ENCODE peak calls at places on chromosomes 13 and 19, in six cellular contexts. One of them, this sample, is unnamed.
A peak's percentile ranks its signal among the peaks of the same experiment; 100 is the strongest.

GRCh38 chr19:44955500-44956439 is 590 bp downstream of the CLPTM1 start:
- DNase-seq in iPS-NIHi11: no peak
- DNase-seq in epithelial cell of prostate: no peak
- DNase-seq in LHCN-M2: no peak
- DNase-seq in stimulated activated CD4-positive, alpha-beta T cell treated with anti-CD3 and anti-CD28 coated beads, Interleukin-1b, Interleukin-23, amount 100 ng/mL, for 24 hours: no peak
- DNase-seq in mesendoderm: no peak
- DNase-seq in this sample: no peak

GRCh38 chr19:35204799-35205732 is 23.5 kb downstream of the FAM187B start:
- DNase-seq in iPS-NIHi11: no peak
- DNase-seq in epithelial cell of prostate: no peak
- DNase-seq in mesendoderm: no peak
- DNase-seq in LHCN-M2: no peak
- DNase-seq in stimulated activated CD4-positive, alpha-beta T cell treated with anti-CD3 and anti-CD28 coated beads, Interleukin-1b, Interleukin-23, amount 100 ng/mL, for 24 hours: no peak
- DNase-seq in this sample: no peak

GRCh38 chr13:109361562-109361961 is 424.8 kb downstream of the IRS2 start:
- DNase-seq in LHCN-M2: no peak
- DNase-seq in epithelial cell of prostate: no peak
- DNase-seq in iPS-NIHi11: no peak
- DNase-seq in mesendoderm: no peak
- DNase-seq in stimulated activated CD4-positive, alpha-beta T cell treated with anti-CD3 and anti-CD28 coated beads, Interleukin-1b, Interleukin-23, amount 100 ng/mL, for 24 hours: no peak
- DNase-seq in this sample: no peak

GRCh38 chr13:47678201-47678963 is 322.7 kb downstream of the SUCLA2 start:
- DNase-seq in epithelial cell of prostate: no peak
- DNase-seq in stimulated activated CD4-positive, alpha-beta T cell treated with anti-CD3 and anti-CD28 coated beads, Interleukin-1b, Interleukin-23, amount 100 ng/mL, for 24 hours: no peak
- DNase-seq in mesendoderm: no peak
- DNase-seq in LHCN-M2: no peak
- DNase-seq in iPS-NIHi11: no peak
- DNase-seq in this sample: no peak

GRCh38 chr19:10086032-10086903 is at the start of gene SHFL:
- DNase-seq in stimulated activated CD4-positive, alpha-beta T cell treated with anti-CD3 and anti-CD28 coated beads, Interleukin-1b, Interleukin-23, amount 100 ng/mL, for 24 hours: peak; percentile 57
- DNase-seq in mesendoderm: no peak
- DNase-seq in iPS-NIHi11: peak; percentile 93
- DNase-seq in LHCN-M2: peak; percentile 60
- DNase-seq in epithelial cell of prostate: no peak
- DNase-seq in this sample: no peak

GRCh38 chr19:46428278-46429141 is at the start of gene PNMA8C:
- DNase-seq in stimulated activated CD4-positive, alpha-beta T cell treated with anti-CD3 and anti-CD28 coated beads, Interleukin-1b, Interleukin-23, amount 100 ng/mL, for 24 hours: no peak
- DNase-seq in iPS-NIHi11: peak; percentile 87
- DNase-seq in epithelial cell of prostate: no peak
- DNase-seq in mesendoderm: peak; percentile 90
- DNase-seq in LHCN-M2: peak; percentile 44
- DNase-seq in this sample: peak; percentile 91

GRCh38 chr13:39777527-39778061 is 122.1 kb downstream of the COG6 start:
- DNase-seq in mesendoderm: peak; percentile 73
- DNase-seq in LHCN-M2: peak; percentile 93
- DNase-seq in stimulated activated CD4-positive, alpha-beta T cell treated with anti-CD3 and anti-CD28 coated beads, Interleukin-1b, Interleukin-23, amount 100 ng/mL, for 24 hours: no peak
- DNase-seq in iPS-NIHi11: peak; percentile 16
- DNase-seq in epithelial cell of prostate: peak; percentile 83
- DNase-seq in this sample: no peak

GRCh38 chr13:35455022-35455421 is 21.5 kb downstream of the MAB21L1 start:
- DNase-seq in epithelial cell of prostate: no peak
- DNase-seq in LHCN-M2: no peak
- DNase-seq in mesendoderm: no peak
- DNase-seq in stimulated activated CD4-positive, alpha-beta T cell treated with anti-CD3 and anti-CD28 coated beads, Interleukin-1b, Interleukin-23, amount 100 ng/mL, for 24 hours: no peak
- DNase-seq in iPS-NIHi11: no peak
- DNase-seq in this sample: no peak

GRCh38 chr13:108306768-108307332 is 37.3 kb downstream of the TNFSF13B start:
- DNase-seq in LHCN-M2: no peak
- DNase-seq in epithelial cell of prostate: no peak
- DNase-seq in mesendoderm: no peak
- DNase-seq in iPS-NIHi11: no peak
- DNase-seq in stimulated activated CD4-positive, alpha-beta T cell treated with anti-CD3 and anti-CD28 coated beads, Interleukin-1b, Interleukin-23, amount 100 ng/mL, for 24 hours: no peak
- DNase-seq in this sample: no peak

GRCh38 chr13:110867380-110867779 is 47.5 kb downstream of the ANKRD10 start:
- DNase-seq in LHCN-M2: no peak
- DNase-seq in iPS-NIHi11: no peak
- DNase-seq in mesendoderm: no peak
- DNase-seq in stimulated activated CD4-positive, alpha-beta T cell treated with anti-CD3 and anti-CD28 coated beads, Interleukin-1b, Interleukin-23, amount 100 ng/mL, for 24 hours: no peak
- DNase-seq in epithelial cell of prostate: no peak
- DNase-seq in this sample: no peak